ENCODE peak calls at places on chromosome 10, in five cellular contexts. D, Z, H, J and Q are unnamed samples.

GRCh38 chr10:132984801-132985545 is 42.6 kb upstream of the CFAP46 start:
- DNase-seq in J (no peak), Z (no peak), H (no peak), D (no peak), Q (no peak)

GRCh38 chr10:45000764-45001381 is at the start of gene ZNF22:
- DNase-seq in Z (no peak), D (peak; percentile 79), H (peak; percentile 81), J (peak; percentile 59), Q (no peak)

GRCh38 chr10:84175436-84175835 is 1.8 kb downstream of the GPR15LG start:
- DNase-seq in H (no peak), D (no peak), J (no peak), Z (no peak), Q (no peak)

GRCh38 chr10:59126992-59127391 is 49.5 kb upstream of the PHYHIPL start:
- DNase-seq in H (peak; percentile 28), J (no peak), Z (no peak), D (no peak), Q (no peak)

GRCh38 chr10:104351067-104351681 is 2.5 kb upstream of the CFAP58 start:
- DNase-seq in H (no peak), J (no peak), D (no peak), Z (peak; percentile 60), Q (peak; percentile 21)

GRCh38 chr10:52771534-52772455 is 789 bp downstream of the MBL2 start:
- DNase-seq in Z (no peak), J (no peak), D (no peak), H (no peak), Q (peak; percentile 84)

GRCh38 chr10:1398626-1399410 is 338.5 kb downstream of the ADARB2 start:
- DNase-seq in D (no peak), Z (no peak), J (no peak), H (no peak), Q (no peak)

GRCh38 chr10:31121797-31122586 is 90.3 kb upstream of the ZNF438 start:
- DNase-seq in H (no peak), Z (no peak), D (no peak), J (no peak), Q (no peak)

GRCh38 chr10:13871087-13871486 is 284.3 kb downstream of the PRPF18 start:
- DNase-seq in D (no peak), H (no peak), Z (no peak), J (no peak), Q (no peak)

GRCh38 chr10:114779803-114780609 is 41.6 kb upstream of the FHIP2A start:
- DNase-seq in D (no peak), J (no peak), H (peak; percentile 27), Z (no peak), Q (peak; percentile 65)

GRCh38 chr10:3426190-3426845 is 253.7 kb upstream of the PITRM1 start:
- DNase-seq in J (no peak), H (peak; percentile 33), D (no peak), Z (no peak), Q (peak; percentile 72)

GRCh38 chr10:28120043-28120749 is 121.3 kb upstream of the ODAD2 start:
- DNase-seq in H (no peak), Z (no peak), J (no peak), D (no peak), Q (no peak)

GRCh38 chr10:7945025-7945424 is 109.5 kb upstream of the GATA3 start:
- DNase-seq in H (no peak), Z (no peak), D (no peak), J (no peak), Q (no peak)

GRCh38 chr10:924524-924859 is 7.0 kb downstream of the LARP4B start:
- DNase-seq in H (no peak), J (no peak), Z (no peak), D (no peak), Q (no peak)

GRCh38 chr10:115706482-115707076 is 566.4 kb downstream of the GFRA1 start:
- DNase-seq in J (no peak), D (no peak), Z (no peak), H (peak; percentile 23), Q (peak; percentile 45)